ENCODE peak calls at places on chromosomes 2 and 18, in four cellular contexts. U, Q, R and O are unnamed samples.

GRCh38 chr2:133264951-133265949 is 303.0 kb downstream of the NCKAP5 start:
- DNase-seq in U (no peak), R (no peak), Q (peak; percentile 70), O (no peak)

GRCh38 chr2:158187908-158188307 is 86.2 kb downstream of the UPP2 start:
- DNase-seq in R (no peak), Q (no peak), U (no peak), O (no peak)

GRCh38 chr2:28662468-28663095 is 89.0 kb upstream of the PPP1CB start:
- DNase-seq in U (peak; percentile 81), R (no peak), Q (no peak), O (no peak)

GRCh38 chr2:59249441-59250330 is 1008.6 kb upstream of the FANCL start:
- DNase-seq in U (no peak), Q (no peak), R (no peak), O (no peak)

GRCh38 chr2:22991844-22992243 is 393.1 kb upstream of the KLHL29 start:
- DNase-seq in Q (no peak), R (no peak), U (no peak), O (no peak)

GRCh38 chr2:98334439-98335078 is 11.7 kb upstream of the CNGA3 start:
- DNase-seq in Q (no peak), U (peak; percentile 91), R (no peak), O (no peak)

GRCh38 chr2:38474058-38474457 is 97.0 kb upstream of the ATL2 start:
- DNase-seq in U (no peak), Q (no peak), R (no peak), O (no peak)

GRCh38 chr2:206798009-206798408 is 32.6 kb downstream of the FASTKD2 start:
- DNase-seq in U (no peak), Q (no peak), R (no peak), O (no peak)

GRCh38 chr18:48577478-48578190 is 38.8 kb downstream of the CTIF start:
- DNase-seq in U (no peak), R (no peak), Q (no peak), O (no peak)

GRCh38 chr18:76688724-76689472 is 133.5 kb upstream of the ZNF236 start:
- DNase-seq in R (no peak), Q (no peak), U (no peak), O (no peak)

GRCh38 chr2:46072146-46072820 is 224.9 kb upstream of the EPAS1 start:
- DNase-seq in U (peak; percentile 84), R (no peak), Q (no peak), O (no peak)

GRCh38 chr2:239768031-239768800 is 256.9 kb downstream of the NDUFA10 start:
- DNase-seq in Q (peak; percentile 36), R (no peak), U (no peak), O (no peak)

GRCh38 chr2:64338910-64339500 is 115.0 kb upstream of the LGALSL start:
- DNase-seq in U (no peak), R (no peak), Q (no peak), O (peak; percentile 7)

GRCh38 chr18:27921904-27922541 is 254.9 kb downstream of the CDH2 start:
- DNase-seq in U (peak; percentile 68), R (no peak), Q (no peak), O (no peak)
- H3K4me3 ChIP-seq in U (no peak overlapping the region), R (no peak overlapping the region), Q (no peak overlapping the region), O (no peak overlapping the region)

GRCh38 chr2:137117385-137117784 is 352.0 kb downstream of the THSD7B start:
- DNase-seq in R (no peak), Q (no peak), U (no peak), O (no peak)

GRCh38 chr2:137118140-137118539 is 352.8 kb downstream of the THSD7B start:
- DNase-seq in U (no peak), Q (no peak), R (no peak), O (no peak)

DNA sequence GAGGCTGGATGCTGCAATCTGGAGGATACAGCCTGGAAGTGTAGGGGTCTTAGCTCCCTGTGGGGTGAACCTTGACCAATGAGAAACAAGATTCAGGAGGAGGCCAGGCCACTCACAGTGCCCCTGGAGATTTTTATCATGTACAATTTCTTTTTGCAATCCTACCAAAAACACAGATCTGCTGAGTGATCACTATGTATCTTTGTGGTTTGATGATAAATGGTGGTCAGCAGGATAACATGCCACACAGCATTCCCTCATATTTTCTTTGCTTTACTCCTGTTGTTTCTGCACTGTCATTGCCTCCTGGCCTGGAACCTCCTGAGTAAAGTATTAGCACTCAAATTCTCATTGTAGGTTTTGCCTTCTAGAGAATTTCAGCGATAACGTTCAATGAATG is 357.9 kb downstream of the THSD7B start:
- DNase-seq in Q (no peak), U (no peak), R (no peak), O (no peak)
- H3K27ac ChIP-seq in Q (no peak overlapping the region), U (no peak overlapping the region), R (no peak overlapping the region), O (no peak overlapping the region)

DNA sequence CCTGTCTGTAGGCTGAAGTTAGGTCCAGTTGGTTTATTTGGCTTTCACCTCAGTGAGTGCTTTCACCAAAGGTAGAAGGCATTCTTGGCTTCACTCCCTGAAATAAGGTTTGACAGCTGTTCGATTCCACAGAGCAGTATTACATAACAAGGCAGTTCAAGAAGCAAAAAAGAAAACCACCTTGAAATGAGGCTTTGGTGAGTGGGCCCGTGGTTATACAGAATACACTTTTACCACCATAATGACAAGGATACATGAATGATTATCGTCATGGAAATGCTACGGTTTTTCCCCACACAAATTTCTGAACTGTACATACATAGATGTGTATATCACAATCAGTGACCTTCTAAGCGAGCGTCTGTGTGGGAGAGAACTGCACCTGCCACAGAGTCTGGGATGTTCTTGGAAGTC is 80.0 kb upstream of the CHRNA1 start:
- DNase-seq in U (no peak), R (no peak), Q (no peak), O (peak; percentile 29)
- H3K4me3 ChIP-seq in U (peak overlapping the region; percentile 65), R (no peak overlapping the region), Q (no peak overlapping the region), O (no peak overlapping the region)

GRCh38 chr18:63160172-63160995 is 159.2 kb downstream of the BCL2 start:
- DNase-seq in R (no peak), Q (no peak), U (no peak), O (no peak)
- H3K27ac ChIP-seq in R (peak overlapping the region; percentile 90), Q (peak overlapping the region; percentile 31), U (no peak overlapping the region), O (peak overlapping the region; percentile 92)

GRCh38 chr2:144165599-144166250 is 354.2 kb downstream of the ZEB2 start:
- DNase-seq in Q (no peak), U (peak; percentile 29), R (no peak), O (no peak)
- H3K4me3 ChIP-seq in Q (no peak overlapping the region), U (no peak overlapping the region), R (no peak overlapping the region), O (no peak overlapping the region)

DNA sequence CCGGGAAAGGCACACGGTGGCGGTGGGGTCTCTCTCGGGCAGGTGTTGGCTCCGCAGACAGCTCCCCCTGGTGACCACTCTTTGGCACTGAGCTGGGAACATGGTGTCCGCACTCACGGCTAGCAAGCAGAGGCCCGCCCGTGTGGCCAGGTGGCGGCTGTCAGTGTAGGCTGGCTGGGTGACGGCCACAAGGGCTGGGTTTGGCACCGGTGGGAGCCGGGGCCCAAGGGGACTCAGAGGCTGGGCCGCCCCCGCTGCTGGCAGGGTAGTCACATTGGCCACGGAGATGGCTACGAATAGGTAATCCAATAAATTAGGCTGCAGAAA is 1071.7 kb downstream of the RPIA start:
- DNase-seq in R (no peak), U (no peak), Q (peak; percentile 49), O (no peak)
- H3K27ac ChIP-seq in R (no peak overlapping the region), U (no peak overlapping the region), Q (no peak overlapping the region), O (no peak overlapping the region)

GRCh38 chr2:25517701-25518100 is 155.7 kb downstream of the DTNB start:
- DNase-seq in R (no peak), Q (no peak), U (no peak), O (no peak)

GRCh38 chr2:25512707-25513106 is 160.7 kb downstream of the DTNB start:
- DNase-seq in U (no peak), R (no peak), Q (no peak), O (no peak)

DNA sequence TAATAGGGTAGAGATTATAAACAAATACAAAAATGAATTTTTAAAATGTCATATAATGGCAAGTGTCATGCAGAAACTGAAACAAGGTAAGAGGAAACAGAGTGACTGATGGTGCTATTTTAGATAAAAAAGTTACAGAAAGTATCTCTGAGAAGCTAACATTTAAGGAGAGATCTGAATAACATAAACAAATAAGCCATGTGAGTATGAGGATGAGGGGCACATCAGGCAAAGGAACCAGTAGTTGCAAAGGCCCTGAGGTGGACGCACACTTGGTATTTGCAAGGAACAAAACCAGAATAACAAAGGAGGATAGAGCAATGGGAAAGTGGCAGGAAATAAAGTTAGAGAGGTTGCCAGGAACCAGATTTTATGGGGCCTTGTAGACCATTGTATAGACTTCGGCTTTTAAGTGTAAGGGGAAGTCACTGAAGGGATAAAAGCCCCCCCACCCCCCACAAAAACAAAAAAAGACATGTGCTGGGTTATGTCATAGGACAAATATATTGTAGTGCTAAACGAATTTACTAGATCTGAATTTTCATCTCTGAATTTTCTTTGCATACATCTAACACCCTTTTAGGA is 159.2 kb downstream of the DTNB start:
- DNase-seq in U (no peak), Q (no peak), R (no peak), O (no peak)
- H3K4me3 ChIP-seq in U (no peak overlapping the region), Q (no peak overlapping the region), R (no peak overlapping the region), O (no peak overlapping the region)